ENCODE peak calls at places on chromosomes 13 and 19, in nine cellular contexts. One of them, this sample, is unnamed.

GRCh38 chr19:6711078-6711361 is 9.4 kb downstream of the C3 start:
- DNase-seq in Panc1: no peak
- DNase-seq in HepG2: no peak
- DNase-seq in K562: no peak
- DNase-seq in SK-N-SH: no peak
- DNase-seq in A549: no peak
- DNase-seq in HCT116: no peak
- DNase-seq in GM12878: no peak
- DNase-seq in GM23338: no peak
- DNase-seq in this sample: no peak

GRCh38 chr19:9130965-9131364 is 4.2 kb upstream of the OR7G3 start:
- DNase-seq in Panc1: no peak
- DNase-seq in SK-N-SH: no peak
- DNase-seq in GM23338: no peak
- DNase-seq in HCT116: no peak
- DNase-seq in A549: no peak
- DNase-seq in GM12878: no peak
- DNase-seq in HepG2: no peak
- DNase-seq in K562: no peak
- DNase-seq in this sample: peak; percentile 20

GRCh38 chr13:38804536-38804935 is 117.7 kb downstream of the FREM2 start:
- DNase-seq in K562: no peak
- DNase-seq in Panc1: no peak
- DNase-seq in HepG2: no peak
- DNase-seq in SK-N-SH: no peak
- DNase-seq in GM23338: peak; percentile 16
- DNase-seq in GM12878: no peak
- DNase-seq in A549: no peak
- DNase-seq in HCT116: no peak
- DNase-seq in this sample: no peak

GRCh38 chr13:108425056-108425455 is 155.5 kb downstream of the TNFSF13B start:
- DNase-seq in K562: no peak
- DNase-seq in HepG2: no peak
- DNase-seq in Panc1: no peak
- DNase-seq in HCT116: no peak
- DNase-seq in GM12878: no peak
- DNase-seq in GM23338: no peak
- DNase-seq in A549: no peak
- DNase-seq in SK-N-SH: no peak
- DNase-seq in this sample: no peak

GRCh38 chr13:30924321-30924720 is 8.1 kb upstream of the TEX26 start:
- DNase-seq in HCT116: no peak
- DNase-seq in Panc1: no peak
- DNase-seq in K562: no peak
- DNase-seq in A549: no peak
- DNase-seq in HepG2: no peak
- DNase-seq in SK-N-SH: no peak
- DNase-seq in GM23338: no peak
- DNase-seq in GM12878: no peak
- DNase-seq in this sample: no peak

GRCh38 chr13:27820524-27821482 is 28.5 kb downstream of the GSX1 start:
- DNase-seq in SK-N-SH: no peak
- DNase-seq in Panc1: no peak
- DNase-seq in GM12878: no peak
- DNase-seq in HepG2: no peak
- DNase-seq in A549: no peak
- DNase-seq in GM23338: peak; percentile 77
- DNase-seq in HCT116: no peak
- DNase-seq in K562: no peak
- DNase-seq in this sample: no peak

GRCh38 chr19:1873524-1874473 is 10.4 kb upstream of the KLF16 start:
- DNase-seq in Panc1: no peak
- DNase-seq in K562: no peak
- DNase-seq in A549: no peak
- DNase-seq in HepG2: no peak
- DNase-seq in SK-N-SH: peak; percentile 75
- DNase-seq in HCT116: no peak
- DNase-seq in GM12878: no peak
- DNase-seq in GM23338: no peak
- DNase-seq in this sample: peak; percentile 63

GRCh38 chr13:49927755-49928154 is 8.4 kb downstream of the SPRYD7 start:
- DNase-seq in K562: no peak
- DNase-seq in HCT116: no peak
- DNase-seq in GM23338: no peak
- DNase-seq in HepG2: no peak
- DNase-seq in GM12878: no peak
- DNase-seq in SK-N-SH: no peak
- DNase-seq in A549: no peak
- DNase-seq in Panc1: no peak
- DNase-seq in this sample: no peak

GRCh38 chr19:51980116-51980736 is 6.4 kb downstream of the ZNF350 start:
- DNase-seq in HepG2: no peak
- DNase-seq in HCT116: no peak
- DNase-seq in Panc1: no peak
- DNase-seq in SK-N-SH: no peak
- DNase-seq in GM12878: no peak
- DNase-seq in GM23338: no peak
- DNase-seq in A549: no peak
- DNase-seq in K562: no peak
- DNase-seq in this sample: peak; percentile 82

GRCh38 chr19:52307275-52307674 is 10.3 kb downstream of the ZNF480 start:
- DNase-seq in GM23338: peak; percentile 58
- DNase-seq in Panc1: no peak
- DNase-seq in SK-N-SH: no peak
- DNase-seq in HepG2: no peak
- DNase-seq in GM12878: no peak
- DNase-seq in K562: no peak
- DNase-seq in A549: no peak
- DNase-seq in HCT116: peak; percentile 7
- DNase-seq in this sample: peak; percentile 28

GRCh38 chr13:112637017-112637801 is 49.3 kb upstream of the TUBGCP3 start:
- DNase-seq in HCT116: no peak
- DNase-seq in Panc1: no peak
- DNase-seq in HepG2: no peak
- DNase-seq in A549: no peak
- DNase-seq in SK-N-SH: no peak
- DNase-seq in GM23338: peak; percentile 51
- DNase-seq in GM12878: no peak
- DNase-seq in K562: no peak
- DNase-seq in this sample: no peak

GRCh38 chr13:112636401-112636975 is 48.5 kb upstream of the TUBGCP3 start:
- DNase-seq in Panc1: no peak
- DNase-seq in HepG2: no peak
- DNase-seq in GM12878: no peak
- DNase-seq in K562: no peak
- DNase-seq in SK-N-SH: no peak
- DNase-seq in A549: no peak
- DNase-seq in GM23338: no peak
- DNase-seq in HCT116: no peak
- DNase-seq in this sample: no peak

GRCh38 chr13:112635323-112635722 is 47.4 kb upstream of the TUBGCP3 start:
- DNase-seq in HCT116: no peak
- DNase-seq in SK-N-SH: no peak
- DNase-seq in A549: no peak
- DNase-seq in K562: no peak
- DNase-seq in HepG2: no peak
- DNase-seq in GM12878: no peak
- DNase-seq in GM23338: no peak
- DNase-seq in Panc1: no peak
- DNase-seq in this sample: no peak

GRCh38 chr13:112638919-112639318 is 50.9 kb upstream of the ATP11A start:
- DNase-seq in SK-N-SH: peak; percentile 66
- DNase-seq in HepG2: no peak
- DNase-seq in GM23338: no peak
- DNase-seq in K562: no peak
- DNase-seq in Panc1: no peak
- DNase-seq in GM12878: no peak
- DNase-seq in A549: no peak
- DNase-seq in HCT116: no peak
- DNase-seq in this sample: no peak

DNA sequence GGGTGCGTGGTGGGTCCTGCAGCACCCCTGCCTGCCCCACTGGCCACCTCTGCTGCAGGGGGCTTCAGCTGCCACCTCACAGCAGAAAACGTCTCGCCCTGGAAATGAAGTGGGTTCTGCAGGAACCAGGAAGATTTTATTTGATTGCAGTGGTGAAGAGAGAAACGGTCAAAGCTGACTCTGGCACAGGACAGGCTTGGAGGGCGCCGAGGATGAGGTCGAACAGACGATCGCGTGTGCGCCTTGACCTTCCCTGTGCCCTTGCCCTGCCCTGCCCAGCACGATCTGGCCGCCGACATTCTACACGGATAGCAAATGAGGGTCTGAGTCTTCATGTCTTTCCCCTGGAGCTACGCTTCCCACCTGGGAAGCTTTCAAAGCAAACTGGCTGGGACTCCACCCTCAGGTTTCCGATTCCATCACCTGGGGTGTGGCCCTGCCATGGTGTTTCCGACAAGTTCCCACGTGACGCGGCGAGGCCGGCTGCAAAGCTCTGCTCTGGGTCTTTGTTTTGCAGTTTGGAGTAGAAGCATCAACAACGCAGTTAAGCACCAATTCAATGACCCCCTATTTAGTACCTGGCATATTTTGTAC is 50.3 kb upstream of the TUBGCP3 start:
- DNase-seq in GM23338: no peak
- DNase-seq in A549: no peak
- DNase-seq in SK-N-SH: no peak
- DNase-seq in K562: no peak
- DNase-seq in GM12878: no peak
- DNase-seq in Panc1: no peak
- DNase-seq in HepG2: no peak
- DNase-seq in HCT116: no peak
- DNase-seq in this sample: no peak
- TF ChIP-seq REST in GM23338: no peak
- TF ChIP-seq REST in A549: no peak
- TF ChIP-seq REST in SK-N-SH: no peak
- TF ChIP-seq REST in K562: no peak
- TF ChIP-seq REST in GM12878: no peak
- TF ChIP-seq REST in Panc1: no peak
- TF ChIP-seq REST in HepG2: no peak
- TF ChIP-seq REST in HCT116: no peak
- TF ChIP-seq REST in this sample: no peak

DNA sequence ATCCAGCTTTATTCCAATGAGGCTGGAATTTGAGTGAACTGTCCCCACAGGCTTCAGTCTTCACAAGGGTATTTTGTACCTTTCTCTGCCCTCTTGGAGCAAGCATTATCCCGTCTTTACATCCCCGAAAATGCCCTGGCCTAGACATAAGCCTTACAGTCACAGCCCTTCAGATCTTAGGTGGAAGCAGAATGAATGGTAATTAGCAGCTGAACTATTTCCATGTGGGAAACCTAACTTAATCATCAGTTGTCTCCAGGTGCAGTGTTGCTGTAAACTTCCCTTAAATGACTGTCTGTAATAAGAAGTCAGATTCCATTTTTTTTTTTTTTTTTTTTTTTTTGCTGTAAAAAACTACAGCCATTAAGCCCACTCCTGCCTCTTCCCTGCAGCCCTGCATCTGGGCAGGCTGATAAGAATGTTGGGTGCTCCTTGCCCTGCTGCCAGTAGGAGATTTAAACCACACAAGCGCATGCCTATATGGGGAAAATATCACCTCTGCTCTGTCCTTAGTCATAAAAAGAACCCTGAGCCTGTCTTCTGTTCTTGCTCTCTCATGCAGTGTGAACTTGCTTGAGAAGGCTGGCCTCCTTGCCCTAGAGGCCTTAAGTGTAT is 426.8 kb upstream of the SLITRK5 start:
- DNase-seq in A549: no peak
- DNase-seq in GM23338: peak; percentile 3
- DNase-seq in SK-N-SH: no peak
- DNase-seq in K562: no peak
- DNase-seq in GM12878: no peak
- DNase-seq in Panc1: no peak
- DNase-seq in HepG2: no peak
- DNase-seq in HCT116: no peak
- DNase-seq in this sample: no peak
- TF ChIP-seq REST in A549: no peak
- TF ChIP-seq REST in GM23338: no peak
- TF ChIP-seq REST in SK-N-SH: no peak
- TF ChIP-seq REST in K562: no peak
- TF ChIP-seq REST in GM12878: no peak
- TF ChIP-seq REST in Panc1: no peak
- TF ChIP-seq REST in HepG2: no peak
- TF ChIP-seq REST in HCT116: no peak
- TF ChIP-seq REST in this sample: no peak

DNA sequence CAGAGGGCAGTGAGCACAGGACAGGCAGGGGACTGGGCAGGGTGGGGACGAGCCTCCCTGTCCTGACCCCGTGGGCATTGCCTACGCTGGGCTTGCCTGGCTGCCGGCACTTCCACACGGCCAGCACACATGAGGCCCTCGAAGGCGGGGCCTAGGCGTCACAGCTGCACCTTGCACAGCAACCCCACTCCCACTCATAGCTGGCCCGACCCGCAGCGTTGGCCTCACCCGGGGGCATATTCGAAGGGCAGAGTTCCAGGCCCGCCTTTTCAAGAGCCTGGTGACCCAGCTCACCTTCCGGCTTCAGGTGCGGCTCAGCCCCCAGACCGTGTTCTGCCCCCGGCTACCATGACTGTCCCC is 16.9 kb upstream of the PROZ start:
- DNase-seq in HepG2: no peak
- DNase-seq in GM23338: no peak
- DNase-seq in Panc1: no peak
- DNase-seq in GM12878: no peak
- DNase-seq in A549: no peak
- DNase-seq in K562: no peak
- DNase-seq in HCT116: no peak
- DNase-seq in SK-N-SH: peak; percentile 15
- DNase-seq in this sample: no peak
- TF ChIP-seq REST in HepG2: no peak
- TF ChIP-seq REST in GM23338: no peak
- TF ChIP-seq REST in Panc1: no peak
- TF ChIP-seq REST in GM12878: no peak
- TF ChIP-seq REST in A549: no peak
- TF ChIP-seq REST in K562: no peak
- TF ChIP-seq REST in HCT116: no peak
- TF ChIP-seq REST in SK-N-SH: no peak
- TF ChIP-seq REST in this sample: no peak

DNA sequence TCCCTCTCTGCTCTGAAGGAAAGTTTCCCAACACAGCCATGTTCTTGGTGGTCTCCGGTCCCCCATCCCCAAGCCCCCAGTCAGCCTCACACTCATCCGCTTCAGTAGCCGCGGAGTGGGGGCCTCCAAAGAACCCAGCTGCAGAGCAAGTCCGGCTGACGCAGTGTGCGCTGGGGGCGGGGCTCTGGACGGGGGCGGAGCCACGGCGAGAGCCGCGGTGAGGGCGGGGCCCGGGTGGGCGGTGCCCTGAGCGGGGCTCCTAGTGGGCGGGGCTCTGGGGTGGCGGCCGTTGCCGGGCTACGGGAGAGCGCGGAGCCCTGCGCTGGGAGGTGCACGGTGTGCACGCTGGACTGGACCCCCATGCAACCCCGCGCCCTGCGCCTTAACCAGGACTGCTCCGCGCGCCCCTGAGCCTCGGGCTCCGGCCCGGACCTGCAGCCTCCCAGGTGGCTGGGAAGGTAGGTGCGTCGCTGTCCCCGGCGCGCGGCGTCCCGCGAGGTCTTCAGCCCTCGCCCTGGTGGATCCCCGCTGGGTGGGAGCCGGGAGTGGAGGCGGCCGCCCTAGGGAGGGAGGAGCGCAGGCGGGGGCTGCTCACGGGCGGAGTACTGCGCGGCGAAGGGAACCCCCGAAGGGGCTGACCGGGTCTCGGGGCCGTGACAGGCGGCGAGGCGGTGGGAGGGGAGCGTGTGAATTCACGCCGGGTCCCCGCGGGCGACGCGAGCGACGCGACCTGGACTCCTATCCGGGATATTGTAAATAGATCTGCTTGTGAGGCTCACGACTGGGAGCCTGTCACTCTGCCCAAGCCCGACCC is 9.1 kb downstream of the TNFRSF19 start:
- DNase-seq in HepG2: peak; percentile 79
- DNase-seq in HCT116: peak; percentile 54
- DNase-seq in A549: peak; percentile 34
- DNase-seq in GM23338: peak; percentile 92
- DNase-seq in Panc1: no peak
- DNase-seq in GM12878: no peak
- DNase-seq in K562: peak; percentile 90
- DNase-seq in SK-N-SH: peak; percentile 98
- DNase-seq in this sample: peak; percentile 85
- TF ChIP-seq REST in HepG2: no peak
- TF ChIP-seq REST in HCT116: no peak
- TF ChIP-seq REST in A549: no peak
- TF ChIP-seq REST in GM23338: no peak
- TF ChIP-seq REST in Panc1: no peak
- TF ChIP-seq REST in GM12878: no peak
- TF ChIP-seq REST in K562: no peak
- TF ChIP-seq REST in SK-N-SH: no peak
- TF ChIP-seq REST in this sample: no peak